ENCODE peak calls at places on chromosome 7, in eight cellular contexts. M is A549; P is activated CD8-positive, alpha-beta memory T cell treated with anti-CD3 and anti-CD28 coated beads for 24 hours; W is GM23248; V is skeletal muscle cell; S is CD8-positive, alpha-beta T cell; N is astrocyte of the spinal cord; Z is mammary epithelial cell. Y is an unnamed sample.

GRCh38 chr7:90178592-90179279 is 24.5 kb downstream of the STEAP1 start:
- DNase-seq in W (peak), M (peak), P (no peak), V (peak), N (peak), S (no peak), Z (peak), Y (peak)

GRCh38 chr7:98956937-98957336 is 78.6 kb downstream of the TRRAP start:
- DNase-seq in Z (no peak), N (no peak), V (no peak), P (no peak), W (peak), M (no peak), S (no peak), Y (no peak)

GRCh38 chr7:45155941-45156340 is 1.6 kb upstream of the RAMP3 start:
- DNase-seq in Z (no peak), M (no peak), V (no peak), P (no peak), N (no peak), W (no peak), S (no peak), Y (no peak)

GRCh38 chr7:28123752-28124151 is 56.8 kb downstream of the JAZF1 start:
- DNase-seq in M (no peak), N (no peak), W (no peak), Z (no peak), P (no peak), S (no peak), V (no peak), Y (no peak)

GRCh38 chr7:45923290-45923689 is 2.2 kb upstream of the IGFBP3 start:
- DNase-seq in Z (peak), W (peak), M (no peak), P (peak), N (peak), S (peak), V (no peak), Y (peak)

GRCh38 chr7:145263886-145264285 is 428.0 kb upstream of the TPK1 start:
- DNase-seq in V (no peak), M (no peak), W (no peak), Z (no peak), S (no peak), N (no peak), P (no peak), Y (no peak)

GRCh38 chr7:95511716-95512260 is 26.0 kb downstream of the ASB4 start:
- DNase-seq in V (no peak), P (peak), W (peak), Z (peak), S (no peak), N (peak), M (peak), Y (peak)

GRCh38 chr7:102439963-102440795 is 6.8 kb downstream of the ORAI2 start:
- DNase-seq in V (peak), W (peak), M (peak), P (no peak), N (peak), S (no peak), Z (peak), Y (peak)

GRCh38 chr7:49845626-49846025 is 72.2 kb downstream of the VWC2 start:
- DNase-seq in V (no peak), S (no peak), Z (no peak), P (no peak), W (no peak), N (no peak), M (no peak), Y (no peak)

GRCh38 chr7:16708980-16709379 is 44.6 kb upstream of the TSPAN13 start:
- DNase-seq in S (no peak), Z (peak), N (peak), V (peak), P (no peak), W (peak), M (no peak), Y (peak)

GRCh38 chr7:38330861-38331709 is 57.6 kb upstream of the TARP start:
- DNase-seq in V (no peak), Z (no peak), W (no peak), N (no peak), S (no peak), M (no peak), P (no peak), Y (no peak)

GRCh38 chr7:152344253-152344652 is 91.5 kb downstream of the KMT2C start:
- DNase-seq in P (no peak), V (no peak), M (no peak), Z (peak), N (no peak), W (no peak), S (no peak), Y (peak)

GRCh38 chr7:71868797-71869196 is 543.3 kb downstream of the CALN1 start:
- DNase-seq in V (peak), N (peak), M (no peak), Z (peak), W (peak), S (no peak), P (no peak), Y (peak)

GRCh38 chr7:3204526-3204925 is 96.5 kb upstream of the SDK1 start:
- DNase-seq in Z (no peak), V (no peak), S (peak), N (no peak), P (peak), W (no peak), M (no peak), Y (no peak)

GRCh38 chr7:6648815-6649104 is 11.6 kb downstream of the ZNF316 start:
- DNase-seq in W (no peak), Z (no peak), N (no peak), S (no peak), V (no peak), P (no peak), M (no peak), Y (no peak)

GRCh38 chr7:76515999-76516443 is 5.7 kb downstream of the UPK3B start:
- DNase-seq in V (peak), S (no peak), P (no peak), M (no peak), Z (no peak), N (no peak), W (peak), Y (peak)

GRCh38 chr7:73622909-73623797 is 1.2 kb downstream of the MLXIPL start:
- DNase-seq in Z (no peak), S (no peak), V (no peak), P (no peak), M (no peak), W (peak), N (no peak), Y (no peak)

GRCh38 chr7:147700702-147701101 is 889.9 kb upstream of the C7orf33 start:
- DNase-seq in S (no peak), V (no peak), N (peak), M (no peak), Z (no peak), P (no peak), W (peak), Y (no peak)

GRCh38 chr7:50711271-50712175 is 71.2 kb downstream of the GRB10 start:
- DNase-seq in M (no peak), W (peak), N (no peak), S (no peak), V (no peak), Z (no peak), P (no peak), Y (no peak)

GRCh38 chr7:77326131-77326530 is 90.0 kb downstream of the GSAP start:
- DNase-seq in S (no peak), M (no peak), P (no peak), W (peak), V (no peak), Z (peak), N (peak), Y (peak)

GRCh38 chr7:135845415-135846075 is 96.9 kb upstream of the FAM180A start:
- DNase-seq in W (peak), V (no peak), S (no peak), P (no peak), M (no peak), Z (no peak), N (no peak), Y (no peak)

GRCh38 chr7:138871065-138871464 is 73.1 kb upstream of the ATP6V0A4 start:
- DNase-seq in P (no peak), Z (no peak), V (no peak), M (no peak), W (no peak), S (no peak), N (no peak), Y (no peak)

GRCh38 chr7:12210179-12211053 is 678 bp upstream of the TMEM106B start:
- DNase-seq in S (no peak), Z (no peak), P (no peak), V (peak), M (peak), W (no peak), N (no peak), Y (no peak)

GRCh38 chr7:122710951-122711350 is 8.2 kb upstream of the RNF148 start:
- DNase-seq in W (no peak), N (no peak), S (no peak), M (no peak), P (no peak), V (no peak), Z (no peak), Y (no peak)

GRCh38 chr7:121085922-121086321 is 97.4 kb downstream of the CPED1 start:
- DNase-seq in M (no peak), S (no peak), W (peak), Z (no peak), P (no peak), N (no peak), V (no peak), Y (no peak)

GRCh38 chr7:102918865-102919264 is 6.1 kb downstream of the LRRC17 start:
- DNase-seq in N (no peak), W (no peak), S (no peak), M (no peak), V (no peak), P (no peak), Z (no peak), Y (peak)

GRCh38 chr7:116924741-116925140 is 28.6 kb upstream of the ST7 start:
- DNase-seq in M (no peak), V (no peak), S (no peak), Z (peak), N (peak), P (no peak), W (no peak), Y (peak)

GRCh38 chr7:116552616-116553015 is 27.8 kb downstream of the CAV1 start:
- DNase-seq in V (no peak), N (peak), P (no peak), S (no peak), Z (peak), M (no peak), W (peak), Y (peak)

Y was measured in M059J.